ENCODE peak calls at places on chromosomes 6 and 20, in six cellular contexts. I is fibroblast of lung, Z is PC-3, O is neuronal stem cell, V is IMR-90, Y is astrocyte. J is an unnamed sample.

GRCh38 chr6:31037169-31037568 is 26.9 kb downstream of the MUC22 start:
- DNase-seq in I (no peak), Z (no peak), O (no peak), V (no peak), Y (no peak), J (no peak)

GRCh38 chr6:137102851-137103492 is 58.2 kb upstream of the IL20RA start:
- DNase-seq in I (no peak), Z (no peak), O (no peak), V (no peak), Y (no peak), J (peak)

GRCh38 chr6:85494551-85495337 is 44.9 kb downstream of the NT5E start:
- DNase-seq in I (peak), Z (peak), O (no peak), V (peak), Y (peak), J (no peak)

GRCh38 chr20:63033635-63034510 is 27.1 kb upstream of the BHLHE23 start:
- DNase-seq in I (no peak), Z (no peak), O (no peak), V (no peak), Y (no peak), J (peak)

GRCh38 chr20:63085087-63085861 is 78.5 kb upstream of the BHLHE23 start:
- DNase-seq in I (no peak), Z (no peak), O (no peak), V (no peak), Y (no peak), J (no peak)

GRCh38 chr6:159203304-159204005 is 34.3 kb downstream of the FNDC1 start:
- DNase-seq in I (peak), Z (peak), O (no peak), V (peak), Y (peak), J (no peak)

GRCh38 chr20:35405775-35406174 is 6.0 kb downstream of the UQCC1 start:
- DNase-seq in I (no peak), Z (no peak), O (no peak), V (no peak), Y (no peak), J (no peak)

GRCh38 chr6:12258191-12258590 is 32.0 kb upstream of the EDN1 start:
- DNase-seq in I (no peak), Z (no peak), O (no peak), V (no peak), Y (no peak), J (no peak)

GRCh38 chr6:25769983-25770382 is 15.4 kb downstream of the SLC17A4 start:
- DNase-seq in I (no peak), Z (peak), O (no peak), V (no peak), Y (peak), J (no peak)

GRCh38 chr20:1041845-1042390 is 39.8 kb upstream of the RSPO4 start:
- DNase-seq in I (no peak), Z (no peak), O (no peak), V (no peak), Y (peak), J (no peak)

GRCh38 chr6:43952746-43953145 is 174.5 kb downstream of the MRPL14 start:
- DNase-seq in I (no peak), Z (no peak), O (no peak), V (no peak), Y (no peak), J (peak)

GRCh38 chr20:38477747-38478146 is 5.1 kb downstream of the RALGAPB start:
- DNase-seq in I (no peak), Z (no peak), O (no peak), V (no peak), Y (no peak), J (no peak)

GRCh38 chr20:4325548-4326187 is 310.3 kb upstream of the RNF24 start:
- DNase-seq in I (no peak), Z (peak), O (no peak), V (no peak), Y (no peak), J (no peak)

GRCh38 chr20:5191829-5192569 is 65.2 kb downstream of the CDS2 start:
- DNase-seq in I (peak), Z (peak), O (peak), V (peak), Y (peak), J (peak)

GRCh38 chr6:82017316-82017715 is 230.2 kb downstream of the IBTK start:
- DNase-seq in I (peak), Z (peak), O (peak), V (peak), Y (peak), J (no peak)

GRCh38 chr6:52994031-52994788 is 874 bp downstream of the GSTA4 start:
- DNase-seq in I (peak), Z (peak), O (peak), V (peak), Y (peak), J (no peak)

GRCh38 chr6:113182370-113183141 is 674.6 kb upstream of the MARCKS start:
- DNase-seq in I (peak), Z (peak), O (no peak), V (peak), Y (peak), J (no peak)

GRCh38 chr20:58366016-58366415 is 23.0 kb upstream of the VAPB start:
- DNase-seq in I (no peak), Z (no peak), O (no peak), V (no peak), Y (no peak), J (no peak)

GRCh38 chr20:62734881-62735280 is 26.2 kb downstream of the NTSR1 start:
- DNase-seq in I (no peak), Z (no peak), O (no peak), V (no peak), Y (no peak), J (no peak)

GRCh38 chr20:18256440-18257090 is 31.8 kb upstream of the ZNF133 start:
- DNase-seq in I (no peak), Z (no peak), O (no peak), V (no peak), Y (no peak), J (no peak)

GRCh38 chr20:59006864-59007757 is at the start of gene CTSZ:
- DNase-seq in I (peak), Z (peak), O (peak), V (no peak), Y (no peak), J (peak)

GRCh38 chr6:35496851-35497570 is at the start of gene TEAD3:
- DNase-seq in I (peak), Z (peak), O (peak), V (peak), Y (peak), J (peak)

GRCh38 chr20:39269031-39269461 is 306.9 kb downstream of the DHX35 start:
- DNase-seq in I (peak), Z (peak), O (peak), V (peak), Y (no peak), J (peak)

GRCh38 chr6:90940812-90941481 is 354.1 kb upstream of the MAP3K7 start:
- DNase-seq in I (peak), Z (peak), O (peak), V (peak), Y (peak), J (peak)

GRCh38 chr6:128570439-128571063 is 50.2 kb upstream of the PTPRK start:
- DNase-seq in I (no peak), Z (peak), O (no peak), V (no peak), Y (peak), J (no peak)

GRCh38 chr6:79149884-79150283 is 71.8 kb upstream of the PHIP start:
- DNase-seq in I (no peak), Z (no peak), O (no peak), V (no peak), Y (no peak), J (no peak)

GRCh38 chr20:63908008-63908682 is 13.2 kb downstream of the DNAJC5 start:
- DNase-seq in I (no peak), Z (no peak), O (no peak), V (no peak), Y (no peak), J (no peak)

DNA sequence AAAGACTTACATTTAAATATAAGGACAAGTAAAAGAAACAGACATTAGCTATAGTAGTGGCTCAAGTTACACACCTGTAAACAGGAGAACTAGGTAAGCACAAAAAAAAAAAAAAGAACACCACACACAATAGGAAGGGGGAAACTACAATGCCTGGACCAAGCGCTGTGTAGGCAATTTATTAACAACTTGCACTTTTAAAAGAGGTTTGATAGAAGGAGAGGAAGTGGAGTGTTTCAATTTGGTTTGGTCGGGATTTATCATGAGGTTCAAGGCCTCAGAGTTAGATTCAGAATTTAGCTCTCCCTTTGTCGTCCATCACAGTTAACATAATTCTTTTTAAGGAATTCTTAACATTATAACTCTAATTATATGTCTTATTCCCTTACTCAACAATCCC is 1.1 kb upstream of the USP49 start:
- DNase-seq in I (no peak), Z (no peak), O (no peak), V (no peak), Y (no peak), J (no peak)
- H3K9ac ChIP-seq in I (no peak), Z (peak), O (no peak), V (peak), Y (peak), J (peak)

DNA sequence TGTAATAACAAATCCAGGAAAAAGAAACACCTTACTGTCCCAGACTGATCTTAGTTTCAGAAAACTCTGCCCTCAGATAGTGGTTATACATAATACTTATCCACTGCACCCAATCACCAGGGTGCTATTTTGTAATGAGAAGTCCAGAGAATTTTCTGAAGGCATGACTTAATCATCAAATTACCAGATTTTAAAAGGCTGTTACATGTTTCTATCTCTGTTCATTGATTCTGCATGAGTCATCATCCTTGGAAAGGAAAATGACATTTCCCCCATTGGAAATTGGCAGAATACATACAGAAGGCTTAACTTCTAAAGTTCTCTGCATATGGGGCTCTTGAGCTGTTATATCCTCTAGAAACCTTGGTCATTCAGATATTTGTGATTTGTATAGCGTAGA is 587.9 kb upstream of the FLRT3 start:
- DNase-seq in I (peak), Z (peak), O (no peak), V (no peak), Y (peak), J (no peak)
- H2AFZ ChIP-seq in I (no peak), Z (no peak), O (no peak), V (no peak), Y (no peak), J (no peak)

GRCh38 chr20:56634735-56635422 is 5.8 kb downstream of the TFAP2C start:
- DNase-seq in I (no peak), Z (peak), O (no peak), V (no peak), Y (no peak), J (no peak)

GRCh38 chr20:56637576-56637975 is 8.5 kb downstream of the TFAP2C start:
- DNase-seq in I (no peak), Z (no peak), O (no peak), V (no peak), Y (no peak), J (no peak)

GRCh38 chr20:56631990-56632327 is 2.9 kb downstream of the TFAP2C start:
- DNase-seq in I (no peak), Z (no peak), O (no peak), V (no peak), Y (no peak), J (no peak)

GRCh38 chr20:56634307-56634706 is 5.2 kb downstream of the TFAP2C start:
- DNase-seq in I (no peak), Z (peak), O (no peak), V (no peak), Y (no peak), J (no peak)

GRCh38 chr20:56636701-56637100 is 7.6 kb downstream of the TFAP2C start:
- DNase-seq in I (no peak), Z (peak), O (no peak), V (no peak), Y (peak), J (no peak)
- H3K4me3 ChIP-seq in I (no peak), Z (peak), O (no peak), V (no peak), Y (no peak), J (no peak)

GRCh38 chr20:60786686-60787217 is 465.3 kb upstream of the CDH4 start:
- DNase-seq in I (no peak), Z (no peak), O (no peak), V (no peak), Y (no peak), J (no peak)
- H3K9ac ChIP-seq in I (no peak), Z (no peak), O (no peak), V (no peak), Y (no peak), J (no peak)

GRCh38 chr6:36804549-36804948 is 34.7 kb downstream of the CPNE5 start:
- DNase-seq in I (no peak), Z (no peak), O (no peak), V (no peak), Y (no peak), J (no peak)
- H2AFZ ChIP-seq in I (no peak), Z (no peak), O (peak), V (no peak), Y (no peak), J (no peak)

DNA sequence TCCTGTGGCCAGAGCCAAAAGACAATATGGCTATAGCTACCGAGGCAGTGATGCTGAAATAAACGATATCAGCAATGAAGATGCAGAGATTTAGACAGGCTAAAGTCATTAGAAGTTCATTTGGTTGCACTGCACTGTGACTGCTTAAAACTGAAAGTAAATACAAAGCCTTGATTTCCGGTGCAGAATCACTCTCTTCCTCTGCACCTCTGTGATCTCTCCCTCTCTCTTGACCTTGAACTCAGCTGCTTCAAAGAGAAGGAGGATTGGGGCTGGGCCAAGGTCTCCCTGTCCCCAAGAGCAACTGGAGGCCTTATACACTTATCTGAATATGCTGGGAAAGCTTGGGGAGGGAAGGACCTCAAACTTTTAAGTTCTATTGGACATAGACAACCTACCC is 34.6 kb upstream of the SPACA1 start:
- DNase-seq in I (no peak), Z (no peak), O (no peak), V (no peak), Y (no peak), J (no peak)
- H3K4me3 ChIP-seq in I (no peak), Z (no peak), O (no peak), V (no peak), Y (no peak), J (no peak)

GRCh38 chr6:32462609-32463008 is 22.9 kb downstream of the HLA-DRA start:
- DNase-seq in I (no peak), Z (peak), O (no peak), V (no peak), Y (no peak), J (no peak)
- H3K9ac ChIP-seq in I (no peak), Z (no peak), O (no peak), V (no peak), Y (no peak), J (no peak)